ENCODE peak calls at places on chromosomes 4 and X, in ten cellular contexts. I, V, C, Q, G, H, O, N, J and T are unnamed samples.

GRCh38 chrX:49951524-49952193 is 29.3 kb downstream of the CLCN5 start:
- DNase-seq in I (no peak), V (no peak), C (no peak), Q (no peak), G (no peak), H (no peak), O (no peak), N (peak), J (no peak), T (no peak)

GRCh38 chr4:113248320-113248719 is 198.9 kb downstream of the ANK2 start:
- DNase-seq in I (no peak), V (no peak), C (no peak), Q (no peak), G (no peak), H (no peak), O (no peak), N (no peak), J (peak), T (no peak)

GRCh38 chr4:11470709-11471441 is 42.2 kb upstream of the HS3ST1 start:
- DNase-seq in I (no peak), V (no peak), C (no peak), Q (no peak), G (no peak), H (no peak), O (no peak), N (no peak), J (no peak), T (no peak)

GRCh38 chr4:20176881-20177280 is 74.8 kb upstream of the SLIT2 start:
- DNase-seq in I (no peak), V (no peak), C (no peak), Q (no peak), G (no peak), H (no peak), O (no peak), N (peak), J (no peak), T (no peak)

GRCh38 chr4:71545168-71545567 is 206.3 kb downstream of the SLC4A4 start:
- DNase-seq in I (no peak), V (no peak), C (no peak), Q (no peak), G (no peak), H (no peak), O (no peak), N (peak), J (no peak), T (peak)

GRCh38 chrX:154488336-154489075 is 1.9 kb downstream of the SLC10A3 start:
- DNase-seq in I (no peak), V (no peak), C (no peak), Q (no peak), G (no peak), H (no peak), O (no peak), N (no peak), J (no peak), T (no peak)

GRCh38 chr4:81039351-81040174 is 9.1 kb downstream of the BMP3 start:
- DNase-seq in I (no peak), V (no peak), C (no peak), Q (no peak), G (no peak), H (no peak), O (no peak), N (no peak), J (no peak), T (no peak)

GRCh38 chrX:51608766-51609165 is 9.9 kb downstream of the CENPVL3 start:
- DNase-seq in I (no peak), V (no peak), C (no peak), Q (no peak), G (no peak), H (no peak), O (no peak), N (peak), J (no peak), T (no peak)

GRCh38 chr4:18138076-18138665 is 116.6 kb upstream of the LCORL start:
- DNase-seq in I (no peak), V (no peak), C (no peak), Q (no peak), G (no peak), H (no peak), O (no peak), N (no peak), J (no peak), T (no peak)

GRCh38 chrX:23898412-23898959 is 9.3 kb downstream of the APOO start:
- DNase-seq in I (no peak), V (peak), C (no peak), Q (no peak), G (no peak), H (no peak), O (no peak), N (peak), J (peak), T (peak)

GRCh38 chr4:99949034-99949998 is 759 bp downstream of the H2AZ1 start:
- DNase-seq in I (peak), V (peak), C (peak), Q (peak), G (peak), H (peak), O (peak), N (peak), J (peak), T (peak)

GRCh38 chr4:41294445-41295062 is 37.8 kb downstream of the UCHL1 start:
- DNase-seq in I (no peak), V (no peak), C (no peak), Q (no peak), G (no peak), H (no peak), O (no peak), N (peak), J (peak), T (no peak)

GRCh38 chrX:12443534-12444098 is 305.3 kb downstream of the FRMPD4 start:
- DNase-seq in I (no peak), V (no peak), C (no peak), Q (no peak), G (no peak), H (no peak), O (no peak), N (no peak), J (no peak), T (no peak)

GRCh38 chr4:15368906-15369305 is 58.9 kb upstream of the C1QTNF7 start:
- DNase-seq in I (no peak), V (peak), C (no peak), Q (no peak), G (peak), H (no peak), O (no peak), N (peak), J (no peak), T (peak)

GRCh38 chr4:52250124-52250523 is 199.0 kb downstream of the SPATA18 start:
- DNase-seq in I (no peak), V (peak), C (peak), Q (no peak), G (no peak), H (no peak), O (peak), N (peak), J (no peak), T (peak)

GRCh38 chr4:158018090-158018808 is 154.6 kb downstream of the GASK1B start:
- DNase-seq in I (no peak), V (no peak), C (no peak), Q (no peak), G (no peak), H (no peak), O (no peak), N (peak), J (no peak), T (peak)

GRCh38 chr4:61909031-61909430 is 708.9 kb downstream of the ADGRL3 start:
- DNase-seq in I (no peak), V (no peak), C (no peak), Q (no peak), G (no peak), H (no peak), O (no peak), N (no peak), J (no peak), T (no peak)

GRCh38 chr4:148539387-148539786 is 97.2 kb upstream of the NR3C2 start:
- DNase-seq in I (no peak), V (no peak), C (no peak), Q (no peak), G (no peak), H (no peak), O (no peak), N (no peak), J (no peak), T (no peak)

GRCh38 chr4:8688041-8688907 is 95.7 kb downstream of the CPZ start:
- DNase-seq in I (no peak), V (peak), C (no peak), Q (no peak), G (no peak), H (peak), O (no peak), N (peak), J (peak), T (peak)

GRCh38 chr4:88812976-88813375 is 115.3 kb upstream of the NAP1L5 start:
- DNase-seq in I (no peak), V (no peak), C (no peak), Q (no peak), G (no peak), H (no peak), O (no peak), N (no peak), J (no peak), T (no peak)

GRCh38 chr4:88812420-88812819 is 114.8 kb upstream of the NAP1L5 start:
- DNase-seq in I (no peak), V (no peak), C (no peak), Q (no peak), G (no peak), H (no peak), O (no peak), N (no peak), J (no peak), T (no peak)

GRCh38 chr4:88811904-88812303 is 114.3 kb upstream of the NAP1L5 start:
- DNase-seq in I (no peak), V (no peak), C (no peak), Q (no peak), G (no peak), H (no peak), O (no peak), N (no peak), J (no peak), T (no peak)

GRCh38 chr4:88807499-88807898 is 109.9 kb upstream of the NAP1L5 start:
- DNase-seq in I (no peak), V (no peak), C (no peak), Q (no peak), G (no peak), H (no peak), O (no peak), N (no peak), J (no peak), T (no peak)

GRCh38 chr4:88809561-88810219 is 112.1 kb upstream of the NAP1L5 start:
- DNase-seq in I (no peak), V (no peak), C (no peak), Q (no peak), G (no peak), H (no peak), O (no peak), N (peak), J (no peak), T (no peak)
- H3K4me3 ChIP-seq in I (no peak), V (no peak), C (peak), Q (no peak), G (no peak), H (no peak), O (no peak), N (no peak), J (no peak), T (no peak)

GRCh38 chrX:124476562-124476961 is 130.2 kb downstream of the SH2D1A start:
- DNase-seq in I (no peak), V (no peak), C (no peak), Q (no peak), G (no peak), H (no peak), O (no peak), N (no peak), J (no peak), T (no peak)

GRCh38 chrX:124478046-124478445 is 131.7 kb downstream of the SH2D1A start:
- DNase-seq in I (no peak), V (no peak), C (no peak), Q (no peak), G (no peak), H (no peak), O (no peak), N (no peak), J (no peak), T (no peak)

DNA sequence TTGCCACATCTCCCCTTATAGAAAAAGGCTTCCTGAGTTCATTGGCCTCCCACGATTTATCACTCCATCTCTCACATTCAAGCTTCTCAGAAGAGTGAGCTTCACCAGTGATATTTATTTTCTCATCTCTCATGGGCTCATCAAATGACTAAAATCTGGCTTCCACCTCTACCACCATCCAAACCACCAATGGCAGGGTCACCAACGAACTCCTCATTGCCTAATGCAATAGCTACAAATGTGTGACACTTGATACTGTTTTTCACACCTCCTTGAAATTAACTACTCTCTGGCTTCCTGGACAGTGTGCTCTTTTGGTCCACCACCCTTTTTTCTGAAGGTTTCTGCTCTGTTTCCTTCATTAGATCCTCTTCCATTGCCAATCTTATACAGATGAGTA is 129.0 kb downstream of the SH2D1A start:
- DNase-seq in I (no peak), V (no peak), C (no peak), Q (no peak), G (no peak), H (no peak), O (no peak), N (no peak), J (no peak), T (no peak)
- TF ChIP-seq CTCF in I (no peak), V (no peak), C (no peak), Q (no peak), G (no peak), H (no peak), O (no peak), N (no peak), J (no peak), T (no peak)

GRCh38 chrX:44875185-44875489 is 2.1 kb downstream of the KDM6A start:
- DNase-seq in I (no peak), V (no peak), C (no peak), Q (no peak), G (no peak), H (no peak), O (no peak), N (no peak), J (no peak), T (no peak)
- H3K4me3 ChIP-seq in I (peak), V (peak), C (peak), Q (peak), G (peak), H (peak), O (peak), N (peak), J (peak), T (peak)

DNA sequence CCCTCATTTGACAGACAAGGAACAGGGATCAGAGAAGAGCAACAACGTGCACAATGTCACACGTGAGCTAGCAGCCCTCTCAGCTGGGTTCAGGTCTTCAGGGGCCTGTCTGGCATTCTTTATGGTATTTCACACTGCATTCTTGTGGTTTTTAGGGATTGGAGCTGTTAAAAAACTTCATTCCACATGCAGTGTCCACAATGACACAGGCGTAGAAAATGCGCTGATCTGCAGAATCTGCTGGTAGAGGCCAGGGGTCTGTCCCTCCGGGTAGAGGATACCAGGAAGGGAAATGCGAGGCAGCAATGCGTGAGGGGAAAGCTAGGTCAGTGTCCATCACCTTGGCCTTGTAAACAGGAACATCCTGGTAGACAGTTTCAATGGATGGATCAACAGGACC is 36.6 kb downstream of the MAP7D3 start:
- DNase-seq in I (no peak), V (peak), C (no peak), Q (no peak), G (peak), H (no peak), O (no peak), N (peak), J (no peak), T (peak)
- TF ChIP-seq CTCF in I (no peak), V (no peak), C (no peak), Q (no peak), G (no peak), H (no peak), O (no peak), N (no peak), J (no peak), T (no peak)

GRCh38 chrX:53320543-53321215 is 39.3 kb upstream of the IQSEC2 start:
- DNase-seq in I (no peak), V (no peak), C (no peak), Q (no peak), G (no peak), H (peak), O (no peak), N (no peak), J (no peak), T (no peak)
- H3K4me3 ChIP-seq in I (peak), V (peak), C (peak), Q (peak), G (peak), H (peak), O (peak), N (peak), J (peak), T (peak)

GRCh38 chr4:154743683-154744340 is at the start of gene LRAT:
- DNase-seq in I (no peak), V (no peak), C (no peak), Q (no peak), G (no peak), H (peak), O (peak), N (peak), J (peak), T (no peak)
- TF ChIP-seq CTCF in I (no peak), V (no peak), C (no peak), Q (no peak), G (no peak), H (peak), O (no peak), N (no peak), J (no peak), T (no peak)

GRCh38 chrX:115563633-115564182 is 2.7 kb downstream of the PLS3 start:
- DNase-seq in I (no peak), V (peak), C (no peak), Q (no peak), G (no peak), H (no peak), O (no peak), N (no peak), J (peak), T (peak)

GRCh38 chrX:115565888-115566287 is 4.9 kb downstream of the PLS3 start:
- DNase-seq in I (no peak), V (no peak), C (no peak), Q (no peak), G (no peak), H (no peak), O (no peak), N (no peak), J (no peak), T (no peak)

GRCh38 chrX:115561605-115562491 is 874 bp downstream of the PLS3 start:
- DNase-seq in I (no peak), V (peak), C (no peak), Q (no peak), G (no peak), H (peak), O (peak), N (peak), J (peak), T (peak)

GRCh38 chrX:115562492-115562872 is 1.5 kb downstream of the PLS3 start:
- DNase-seq in I (no peak), V (peak), C (no peak), Q (no peak), G (no peak), H (no peak), O (no peak), N (peak), J (peak), T (peak)

GRCh38 chrX:115564243-115564642 is 3.3 kb downstream of the PLS3 start:
- DNase-seq in I (no peak), V (peak), C (no peak), Q (no peak), G (no peak), H (no peak), O (no peak), N (no peak), J (no peak), T (no peak)
- H3K4me3 ChIP-seq in I (no peak), V (no peak), C (peak), Q (no peak), G (peak), H (peak), O (peak), N (no peak), J (peak), T (peak)

GRCh38 chrX:55160685-55161552 is 59.2 kb upstream of the PAGE5 start:
- DNase-seq in I (peak), V (peak), C (peak), Q (peak), G (peak), H (peak), O (peak), N (peak), J (peak), T (peak)
- TF ChIP-seq CTCF in I (peak), V (peak), C (peak), Q (peak), G (peak), H (peak), O (peak), N (peak), J (peak), T (peak)

DNA sequence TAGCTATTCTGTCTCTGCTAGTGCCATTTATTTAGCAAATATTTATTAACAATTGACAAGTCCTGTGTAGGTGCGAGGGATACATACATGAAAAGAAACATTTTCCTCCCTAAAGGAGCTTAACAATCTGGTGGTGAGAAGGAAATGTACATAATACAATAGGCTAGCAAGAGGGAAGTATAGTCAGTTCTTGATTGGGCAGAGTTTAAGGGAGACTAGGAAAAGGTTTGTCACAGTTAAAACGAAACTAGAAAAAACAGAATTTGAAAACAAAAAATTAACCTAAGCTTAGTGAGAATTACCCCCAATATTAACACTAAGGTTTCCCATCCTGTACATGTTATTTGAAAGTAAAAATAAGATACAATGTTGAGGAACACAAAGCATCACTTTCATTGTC is 8.6 kb upstream of the MAML3 start:
- DNase-seq in I (no peak), V (no peak), C (no peak), Q (no peak), G (no peak), H (no peak), O (no peak), N (no peak), J (no peak), T (no peak)
- H3K4me3 ChIP-seq in I (no peak), V (peak), C (peak), Q (peak), G (no peak), H (no peak), O (no peak), N (no peak), J (no peak), T (peak)

GRCh38 chr4:13599159-13599558 is 28.4 kb downstream of the BOD1L1 start:
- DNase-seq in I (no peak), V (no peak), C (no peak), Q (no peak), G (no peak), H (no peak), O (no peak), N (no peak), J (no peak), T (no peak)
- TF ChIP-seq CTCF in I (no peak), V (peak), C (no peak), Q (no peak), G (peak), H (no peak), O (peak), N (peak), J (peak), T (peak)